ENCODE peak calls at places on chromosomes 4 and X, in eight cellular contexts. C is WTC11, M is cardiac fibroblast, A is endothelial cell, P is astrocyte, Z is Calu3, H is ovary, G is fibroblast of lung. I is an unnamed sample.

GRCh38 chr4:83108101-83108861 is 6.2 kb downstream of the PLAC8 start:
- DNase-seq in A (no peak), C (peak), H (no peak), P (no peak), M (no peak), Z (no peak), G (no peak), I (no peak)

GRCh38 chr4:36494766-36495165 is 213.3 kb downstream of the DTHD1 start:
- DNase-seq in H (no peak), M (no peak), P (no peak), A (no peak), C (no peak), G (no peak), Z (no peak), I (no peak)

GRCh38 chr4:181650033-181650825 is 593.0 kb upstream of the TENM3 start:
- DNase-seq in A (no peak), G (peak), H (no peak), P (peak), Z (no peak), C (no peak), M (peak), I (no peak)

GRCh38 chr4:98262431-98262830 is 1.2 kb downstream of the RAP1GDS1 start:
- DNase-seq in P (no peak), A (no peak), C (no peak), Z (no peak), M (no peak), H (no peak), G (no peak), I (no peak)

GRCh38 chrX:14697453-14697852 is 168.1 kb downstream of the GLRA2 start:
- DNase-seq in P (no peak), Z (peak), A (peak), G (peak), H (peak), M (peak), C (peak), I (no peak)

GRCh38 chr4:107380836-107381438 is 339.1 kb downstream of the PAPSS1 start:
- DNase-seq in C (peak), P (no peak), A (no peak), G (no peak), M (no peak), Z (no peak), H (no peak), I (no peak)

GRCh38 chrX:94908648-94909047 is 1234.6 kb downstream of the FAM133A start:
- DNase-seq in M (no peak), G (no peak), C (no peak), P (no peak), Z (no peak), A (no peak), H (no peak), I (no peak)

GRCh38 chr4:103052779-103053178 is 23.8 kb downstream of the SLC9B2 start:
- DNase-seq in P (no peak), M (no peak), C (no peak), Z (no peak), A (no peak), G (no peak), H (no peak), I (no peak)

DNA sequence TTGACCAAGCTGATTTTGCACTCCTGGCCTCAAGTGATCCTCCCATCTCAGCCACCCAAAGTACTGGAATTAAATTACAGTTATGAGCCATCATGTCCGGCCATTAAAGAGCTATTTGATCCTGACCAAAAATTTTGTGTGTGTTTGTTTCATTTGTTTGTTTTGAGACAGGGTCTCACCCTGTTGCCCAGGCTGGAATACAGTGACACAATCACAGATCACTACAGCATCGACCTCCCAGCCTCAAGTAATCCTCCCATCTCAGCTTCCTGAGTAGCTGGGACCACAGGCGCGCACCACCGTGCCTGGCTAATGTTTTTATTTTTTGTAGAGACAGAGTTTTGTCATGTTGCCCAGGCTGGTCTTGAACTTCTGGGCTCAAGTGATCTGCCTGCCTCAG is 82.9 kb upstream of the RBPJ start:
- DNase-seq in P (no peak), A (no peak), Z (no peak), M (no peak), C (no peak), G (no peak), H (no peak), I (no peak)
- TF ChIP-seq CTCF in P (no peak), A (no peak), Z (no peak), M (no peak), C (no peak), G (no peak), H (no peak), I (no peak)

DNA sequence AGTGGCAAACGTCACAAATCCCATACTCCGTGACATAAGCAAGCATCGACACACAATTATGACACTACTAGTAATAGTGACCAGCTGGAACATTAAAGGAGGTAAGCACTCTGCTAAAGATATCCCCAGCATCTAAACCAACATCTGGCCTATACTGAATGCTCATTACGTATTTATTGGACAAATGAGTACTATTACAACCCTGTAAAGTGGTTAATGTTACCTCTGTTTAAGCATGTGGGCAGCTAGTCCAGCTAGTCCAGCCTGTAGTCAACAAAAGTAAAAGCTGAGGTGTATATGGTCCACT is 419 bp upstream of the RPGR start:
- DNase-seq in A (no peak), H (no peak), M (no peak), C (no peak), Z (no peak), G (no peak), P (no peak), I (no peak)
- TF ChIP-seq CTCF in A (no peak), H (peak), M (no peak), C (no peak), Z (no peak), G (no peak), P (no peak), I (no peak)

GRCh38 chrX:106752101-106752678 is 25.7 kb downstream of the RNF128 start:
- DNase-seq in A (peak), P (no peak), Z (no peak), C (peak), G (peak), H (no peak), M (peak), I (no peak)
- TF ChIP-seq CTCF in A (no peak), P (peak), Z (no peak), C (no peak), G (peak), H (no peak), M (no peak), I (peak)

GRCh38 chr4:30776921-30777415 is 56.8 kb downstream of the PCDH7 start:
- DNase-seq in H (no peak), G (no peak), Z (no peak), P (peak), C (no peak), M (no peak), A (no peak), I (no peak)

DNA sequence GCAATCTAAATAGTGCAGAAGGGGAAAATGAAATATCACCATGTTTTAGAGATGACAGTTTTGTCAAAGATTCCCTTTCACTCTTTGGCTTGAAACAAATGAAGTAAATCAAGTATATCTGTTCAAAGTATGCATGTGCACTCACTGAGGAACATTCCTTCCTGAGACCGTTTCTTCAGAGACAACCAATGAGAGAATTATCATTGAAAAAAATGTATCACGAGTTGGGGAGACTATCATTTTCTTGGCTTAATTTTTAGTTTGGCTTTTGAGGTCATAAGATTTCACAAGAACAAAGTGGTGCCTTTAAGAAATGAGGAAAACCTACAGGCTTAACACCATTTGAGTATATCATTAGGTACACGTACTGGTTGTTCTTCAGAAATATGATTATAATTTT is 56.3 kb downstream of the PCDH7 start:
- DNase-seq in P (no peak), M (no peak), Z (no peak), H (no peak), C (no peak), A (no peak), G (peak), I (no peak)
- TF ChIP-seq CTCF in P (no peak), M (no peak), Z (no peak), H (no peak), C (no peak), A (no peak), G (no peak), I (no peak)

GRCh38 chr4:186729856-186730255 is 6.2 kb upstream of the FAT1 start:
- DNase-seq in H (no peak), P (no peak), M (no peak), A (no peak), G (no peak), C (no peak), Z (no peak), I (no peak)

GRCh38 chr4:186727149-186727976 is 3.7 kb upstream of the FAT1 start:
- DNase-seq in G (no peak), C (no peak), Z (no peak), A (no peak), M (no peak), P (peak), H (no peak), I (no peak)

GRCh38 chr4:186726440-186727148 is 2.9 kb upstream of the FAT1 start:
- DNase-seq in H (peak), C (peak), G (peak), A (peak), M (peak), P (peak), Z (peak), I (no peak)

GRCh38 chr4:186728631-186729271 is 5.1 kb upstream of the FAT1 start:
- DNase-seq in H (no peak), P (peak), Z (peak), M (peak), G (no peak), C (no peak), A (no peak), I (no peak)

DNA sequence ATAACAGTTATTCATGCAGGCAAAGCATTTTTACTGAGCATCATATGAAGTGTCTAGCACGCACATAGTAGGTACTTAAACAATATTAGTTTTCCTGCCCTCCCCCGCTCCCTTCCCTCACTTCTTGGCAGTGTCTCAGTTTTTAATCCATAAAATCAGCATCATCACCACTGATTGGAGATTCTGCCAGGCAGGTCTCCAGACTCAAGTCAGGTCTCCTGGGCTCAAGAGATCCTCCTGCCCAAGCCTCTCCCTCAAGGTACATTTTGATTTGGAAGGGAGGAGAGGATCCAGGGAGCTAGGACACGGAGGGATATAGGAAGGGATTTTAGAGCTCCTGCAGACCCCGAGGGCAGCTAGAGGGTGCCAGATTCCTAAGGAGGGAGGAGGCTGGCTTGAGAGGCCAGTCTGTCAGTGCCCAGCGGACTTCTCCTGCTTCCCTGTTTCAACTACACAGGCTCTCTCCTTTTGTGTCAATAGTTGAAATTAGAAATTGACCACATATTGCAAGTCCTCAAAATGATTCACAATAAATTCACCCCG is 4.4 kb upstream of the FAT1 start:
- DNase-seq in C (peak), G (peak), M (peak), A (peak), Z (peak), H (no peak), P (no peak), I (no peak)
- TF ChIP-seq CTCF in C (no peak), G (peak), M (peak), A (no peak), Z (no peak), H (no peak), P (no peak), I (no peak)

GRCh38 chr4:152935661-152936445 is at the start of gene FHDC1:
- DNase-seq in P (peak), C (peak), M (no peak), Z (peak), G (no peak), H (peak), A (peak), I (peak)
- TF ChIP-seq CTCF in P (no peak), C (no peak), M (no peak), Z (peak), G (no peak), H (no peak), A (no peak), I (no peak)

DNA sequence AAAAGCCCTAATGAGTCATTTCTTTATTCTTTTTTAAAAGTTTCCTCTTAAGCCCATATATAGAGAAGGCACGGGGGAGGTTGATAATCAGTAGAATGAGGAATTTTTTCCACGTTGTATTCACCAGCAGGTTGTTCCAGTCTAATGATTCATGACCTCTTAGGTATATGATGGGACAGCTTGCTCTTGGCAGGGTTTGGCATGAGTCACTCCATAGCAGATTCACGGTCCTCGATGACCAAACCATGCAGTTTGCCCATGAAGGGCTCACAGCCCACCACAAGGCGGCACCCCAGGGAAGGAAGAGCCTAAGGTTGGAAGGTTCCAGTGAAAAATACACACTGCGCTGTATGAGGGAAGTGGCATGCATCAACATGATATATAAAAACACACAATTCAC is 623.8 kb upstream of the DIPK2B start:
- DNase-seq in A (peak), M (peak), P (peak), G (peak), Z (peak), C (peak), H (peak), I (no peak)
- TF ChIP-seq CTCF in A (peak), M (peak), P (peak), G (peak), Z (peak), C (no peak), H (no peak), I (peak)

GRCh38 chr4:145153181-145153903 is 27.0 kb downstream of the OTUD4 start:
- DNase-seq in M (peak), P (no peak), H (no peak), G (no peak), C (no peak), A (no peak), Z (no peak), I (no peak)

GRCh38 chr4:145148980-145149379 is 31.4 kb downstream of the OTUD4 start:
- DNase-seq in G (no peak), M (no peak), C (no peak), P (no peak), A (no peak), Z (no peak), H (no peak), I (no peak)

GRCh38 chr4:145153904-145154298 is 26.5 kb downstream of the OTUD4 start:
- DNase-seq in M (no peak), A (no peak), H (no peak), Z (no peak), C (no peak), G (no peak), P (no peak), I (no peak)

GRCh38 chr4:145155268-145155870 is 25.0 kb downstream of the OTUD4 start:
- DNase-seq in P (no peak), H (no peak), G (no peak), C (no peak), Z (no peak), A (no peak), M (no peak), I (no peak)

DNA sequence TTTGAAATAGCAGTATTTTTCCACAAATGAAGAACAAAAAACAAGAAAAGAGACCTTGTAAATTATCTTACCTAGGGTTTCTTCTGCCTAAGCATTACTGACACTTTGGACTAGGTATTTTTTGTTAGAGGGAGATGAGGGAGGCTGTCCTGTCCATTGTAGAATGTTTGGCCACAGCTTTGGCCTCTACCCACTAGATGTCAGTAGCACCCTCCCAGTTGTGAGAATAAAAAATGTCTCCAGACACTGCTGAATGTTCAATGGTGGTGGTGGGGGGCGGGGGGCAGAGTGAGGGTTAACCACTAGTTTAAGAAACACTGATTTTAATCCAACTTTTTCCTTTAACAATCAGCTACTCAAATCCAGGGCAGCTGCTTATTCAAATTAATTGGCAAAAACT is 25.8 kb downstream of the OTUD4 start:
- DNase-seq in M (peak), P (peak), G (peak), C (no peak), A (peak), H (no peak), Z (peak), I (no peak)
- TF ChIP-seq CTCF in M (peak), P (peak), G (peak), C (no peak), A (peak), H (no peak), Z (no peak), I (peak)

DNA sequence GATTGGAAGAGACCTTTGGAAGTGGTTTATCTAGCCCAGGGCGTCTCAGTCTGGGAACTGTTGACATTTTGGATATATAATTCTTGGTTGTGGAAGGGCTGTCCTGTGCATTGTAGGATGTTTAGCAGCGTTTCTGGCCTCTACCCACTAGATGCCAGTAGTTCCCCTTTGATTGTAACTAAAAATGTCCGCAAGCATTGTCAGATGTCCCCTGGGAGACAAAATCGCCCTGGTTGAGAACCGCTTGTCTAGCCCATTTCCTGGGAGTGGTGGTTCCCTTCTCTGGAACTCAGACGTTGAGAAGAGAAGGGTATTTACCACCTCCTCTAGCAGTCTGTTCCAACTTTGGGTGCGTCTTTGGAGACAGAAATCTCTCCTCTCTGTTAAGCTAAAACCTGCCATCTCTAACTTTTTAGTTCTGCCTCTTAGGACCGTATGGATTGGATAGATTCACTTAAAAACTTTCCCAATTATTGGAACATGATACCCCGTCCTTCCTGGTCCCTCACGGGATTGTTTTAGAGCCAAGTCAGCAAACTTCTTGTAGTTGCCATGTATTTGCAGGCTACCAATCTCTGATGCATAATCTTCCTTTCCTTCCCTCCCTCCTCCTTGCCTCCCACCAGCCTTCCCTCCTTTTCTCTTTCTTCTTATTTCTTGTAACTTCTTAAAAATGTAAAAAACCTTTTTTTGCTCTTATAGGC is 13.9 kb downstream of the TMEM165 start:
- DNase-seq in Z (no peak), A (no peak), C (peak), M (peak), P (no peak), G (peak), H (no peak), I (no peak)
- TF ChIP-seq CTCF in Z (no peak), A (no peak), C (no peak), M (peak), P (peak), G (peak), H (no peak), I (peak)